ENCODE peak calls at places on chromosome 1, in six cellular contexts. E, I, O, P, D and V are unnamed samples.

GRCh38 chr1:98387701-98388100 is 273.8 kb upstream of the SNX7 start:
- DNase-seq in E (no peak), D (no peak), I (no peak), P (no peak), O (no peak), V (no peak)

GRCh38 chr1:235865565-235866206 is 1.0 kb downstream of the LYST start:
- DNase-seq in O (no peak), E (no peak), D (no peak), I (no peak), P (no peak), V (no peak)

GRCh38 chr1:19772053-19772452 is 27.7 kb downstream of the TMCO4 start:
- DNase-seq in I (no peak), D (no peak), E (no peak), O (no peak), P (no peak), V (no peak)

GRCh38 chr1:199931666-199932377 is 95.7 kb upstream of the NR5A2 start:
- DNase-seq in I (no peak), O (no peak), D (no peak), E (no peak), P (no peak), V (no peak)

GRCh38 chr1:154992721-154993571 is 440 bp upstream of the LENEP start:
- DNase-seq in E (no peak), I (no peak), P (peak; percentile 49), D (no peak), O (no peak), V (no peak)

GRCh38 chr1:185213086-185213485 is 56.1 kb downstream of the SWT1 start:
- DNase-seq in E (no peak), P (no peak), I (no peak), D (no peak), O (no peak), V (no peak)

GRCh38 chr1:184036517-184036949 is 995 bp downstream of the COLGALT2 start:
- DNase-seq in D (no peak), P (peak; percentile 73), O (no peak), I (no peak), E (peak; percentile 48), V (peak; percentile 41)

GRCh38 chr1:45010855-45011811 is at the start of gene HECTD3:
- DNase-seq in E (peak; percentile 69), I (peak; percentile 95), P (peak; percentile 92), O (no peak), D (no peak), V (peak; percentile 90)

GRCh38 chr1:208059328-208060017 is 148.5 kb upstream of the CD34 start:
- DNase-seq in P (no peak), D (no peak), E (no peak), O (no peak), I (no peak), V (no peak)

GRCh38 chr1:2788506-2789163 is 12.9 kb downstream of the TTC34 start:
- DNase-seq in P (peak; percentile 53), I (peak; percentile 77), D (no peak), O (no peak), E (no peak), V (no peak)

GRCh38 chr1:199272107-199272506 is 633.3 kb downstream of the PTPRC start:
- DNase-seq in O (no peak), I (no peak), E (no peak), P (no peak), D (peak; percentile 82), V (no peak)

GRCh38 chr1:212566522-212567479 is 41.8 kb upstream of the ATF3 start:
- DNase-seq in E (no peak), D (no peak), O (no peak), I (no peak), P (no peak), V (peak; percentile 89)

GRCh38 chr1:20616468-20617156 is 16.6 kb upstream of the PINK1 start:
- DNase-seq in P (no peak), O (no peak), D (no peak), E (no peak), I (no peak), V (peak; percentile 46)

GRCh38 chr1:153510984-153511410 is 24.8 kb downstream of the S100A6 start:
- DNase-seq in P (peak; percentile 92), E (peak; percentile 89), D (no peak), I (peak; percentile 95), O (peak; percentile 75), V (peak; percentile 86)

GRCh38 chr1:93567255-93567918 is 114.2 kb downstream of the BCAR3 start:
- DNase-seq in E (no peak), I (no peak), O (no peak), P (peak; percentile 79), D (no peak), V (no peak)

GRCh38 chr1:21939650-21940374 is 2.7 kb upstream of the HSPG2 start:
- DNase-seq in P (peak; percentile 95), O (peak; percentile 89), I (peak; percentile 98), D (peak; percentile 85), E (peak; percentile 87), V (no peak)

GRCh38 chr1:117802546-117803257 is 126.7 kb downstream of the GDAP2 start:
- DNase-seq in I (no peak), E (no peak), D (no peak), O (no peak), P (no peak), V (no peak)

GRCh38 chr1:28927442-28928305 is 13.3 kb downstream of the EPB41 start:
- DNase-seq in I (no peak), O (no peak), E (no peak), P (no peak), D (no peak), V (no peak)

DNA sequence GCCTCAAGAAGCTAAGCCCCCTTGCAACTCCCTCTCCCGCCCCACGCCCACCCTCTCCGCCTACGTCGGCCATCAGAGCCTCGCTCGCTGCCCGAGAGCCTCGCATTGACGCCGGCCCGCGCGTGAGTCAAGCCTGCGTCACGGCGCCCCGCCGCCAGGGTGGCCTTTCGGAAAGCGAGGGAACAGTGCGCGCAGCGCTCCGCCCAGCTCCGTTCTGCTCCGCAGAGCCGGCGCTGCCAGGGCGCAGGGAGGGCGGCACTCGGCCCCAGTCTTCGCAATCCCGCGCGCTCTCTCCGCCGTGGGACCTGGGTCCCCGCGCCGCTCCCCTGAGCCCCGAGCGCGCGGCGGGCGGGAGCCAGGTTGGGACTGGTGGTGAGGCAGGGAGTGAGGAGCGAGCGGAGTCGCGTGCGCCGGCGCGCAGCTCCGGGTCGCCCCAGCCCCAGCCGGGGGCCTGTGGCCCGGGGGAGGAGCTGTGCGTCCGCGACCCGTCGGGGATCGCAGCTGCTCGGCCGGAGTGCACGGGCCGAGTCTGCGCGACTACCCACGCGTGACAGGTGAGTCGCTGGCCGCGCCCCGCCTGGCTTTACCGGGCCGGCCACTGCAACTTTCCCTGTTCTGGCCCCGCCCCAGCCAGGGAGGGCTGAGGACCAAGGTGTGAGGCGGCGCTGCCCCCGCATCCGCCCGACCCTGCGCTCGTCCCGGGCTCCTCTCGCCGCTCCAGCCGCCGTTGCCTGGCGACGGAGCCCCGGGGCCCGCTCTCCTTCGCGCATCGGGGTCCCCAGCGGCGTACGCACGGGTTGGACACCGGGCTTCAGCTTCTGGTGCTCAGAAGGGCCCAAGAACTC is at the start of gene SLC6A17:
- DNase-seq in I (no peak), P (no peak), D (no peak), E (peak; percentile 59), O (no peak), V (no peak)
- TF ChIP-seq CTCF in I (no peak), P (no peak), D (no peak), E (peak; percentile 40), O (no peak), V (no peak)

GRCh38 chr1:48547521-48547920 is 75.5 kb upstream of the SPATA6 start:
- DNase-seq in D (no peak), P (no peak), O (no peak), I (no peak), E (no peak), V (no peak)

GRCh38 chr1:48552903-48553626 is 81.1 kb upstream of the SPATA6 start:
- DNase-seq in I (no peak), D (no peak), P (no peak), O (no peak), E (no peak), V (no peak)

GRCh38 chr1:48555271-48555670 is 83.3 kb upstream of the SPATA6 start:
- DNase-seq in D (no peak), O (no peak), P (no peak), E (no peak), I (no peak), V (no peak)

GRCh38 chr1:48556161-48556850 is 84.3 kb upstream of the SPATA6 start:
- DNase-seq in D (no peak), P (no peak), O (no peak), I (no peak), E (no peak), V (no peak)

GRCh38 chr1:48552420-48552819 is 80.4 kb upstream of the SPATA6 start:
- DNase-seq in E (no peak), O (no peak), I (no peak), D (no peak), P (no peak), V (peak; percentile 13)
- TF ChIP-seq CTCF in E (no peak), O (no peak), I (no peak), D (peak; percentile 12), P (no peak), V (no peak)

GRCh38 chr1:82062206-82062605 is 261.5 kb downstream of the ADGRL2 start:
- DNase-seq in E (no peak), O (no peak), I (no peak), D (no peak), P (no peak), V (no peak)

GRCh38 chr1:82065917-82066316 is 265.2 kb downstream of the ADGRL2 start:
- DNase-seq in O (no peak), E (no peak), P (peak; percentile 32), D (no peak), I (no peak), V (no peak)

GRCh38 chr1:82064701-82065100 is 264.0 kb downstream of the ADGRL2 start:
- DNase-seq in O (no peak), I (no peak), E (no peak), P (no peak), D (no peak), V (no peak)

GRCh38 chr1:82059931-82060330 is 259.2 kb downstream of the ADGRL2 start:
- DNase-seq in O (no peak), P (no peak), I (no peak), E (no peak), D (no peak), V (no peak)
- TF ChIP-seq CTCF in O (no peak), P (no peak), I (no peak), E (no peak), D (no peak), V (no peak)

DNA sequence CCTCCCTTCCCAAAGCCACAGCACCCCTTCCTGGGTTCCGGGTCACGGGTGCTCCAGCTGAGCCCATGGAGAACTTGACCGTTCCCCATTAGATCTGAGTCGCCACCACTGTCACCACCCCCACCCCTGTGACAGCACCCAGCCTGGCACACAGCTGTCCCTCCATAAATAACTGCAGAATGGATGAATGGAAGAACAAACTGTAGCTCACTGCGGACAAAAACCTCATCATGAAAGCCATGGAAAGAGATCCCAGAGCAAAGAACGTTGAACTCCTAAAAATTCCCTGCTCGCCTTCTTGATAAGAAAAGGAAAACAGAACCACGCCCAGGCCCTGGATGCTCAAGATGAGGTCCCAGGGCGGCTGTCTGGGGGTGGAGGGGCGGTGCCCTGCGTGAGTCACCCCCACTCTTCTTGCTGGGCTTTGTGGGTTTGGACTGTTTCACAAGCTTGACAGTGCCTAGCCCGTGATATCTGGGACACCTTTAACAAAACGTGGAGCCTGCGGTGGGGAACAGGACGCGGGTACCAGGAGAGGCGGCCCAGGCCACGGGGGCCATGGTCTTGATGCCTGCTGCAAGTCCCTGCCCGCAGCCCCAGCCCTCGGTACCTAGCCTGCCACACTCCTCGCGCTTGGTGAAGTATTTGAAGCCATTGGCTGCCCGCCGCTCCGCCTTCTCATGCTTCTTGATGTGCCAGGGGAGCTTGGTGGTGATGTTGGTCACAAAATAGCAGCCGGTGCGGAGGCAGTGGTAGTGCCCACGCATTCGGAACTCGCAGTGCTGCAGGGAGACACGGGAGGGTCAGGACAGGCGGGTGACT is 151.9 kb downstream of the CASZ1 start:
- DNase-seq in P (no peak), O (no peak), D (no peak), I (no peak), E (no peak), V (no peak)
- TF ChIP-seq CTCF in P (no peak), O (no peak), D (no peak), I (no peak), E (no peak), V (no peak)